ENCODE peak calls at places on chromosomes 4 and X, in five cellular contexts. J, K, Q, R and Z are unnamed samples.

GRCh38 chr4:43394976-43395375 is 502.5 kb downstream of the GRXCR1 start:
- DNase-seq in Q (no peak), R (no peak), K (no peak), J (no peak), Z (no peak)

GRCh38 chrX:5399403-5399802 is 829.3 kb downstream of the NLGN4X start:
- DNase-seq in Q (no peak), J (no peak), R (no peak), K (no peak), Z (no peak)

GRCh38 chr4:44351069-44351468 is 97.5 kb downstream of the KCTD8 start:
- DNase-seq in R (no peak), K (no peak), Q (no peak), J (peak; percentile 22), Z (no peak)

GRCh38 chr4:139560396-139561084 is 4.5 kb upstream of the SETD7 start:
- DNase-seq in R (peak; percentile 41), Q (no peak), J (no peak), K (no peak), Z (no peak)

GRCh38 chr4:69689530-69690111 is 36.6 kb upstream of the UGT2A1 start:
- DNase-seq in J (peak; percentile 72), R (peak; percentile 16), K (peak; percentile 4), Q (peak; percentile 15), Z (no peak)

GRCh38 chrX:153572601-153573000 is 26.3 kb downstream of the CCNQ start:
- DNase-seq in R (no peak), K (no peak), J (no peak), Q (no peak), Z (no peak)

GRCh38 chrX:135530097-135530496 is 9.6 kb downstream of the INTS6L start:
- DNase-seq in R (no peak), Q (no peak), J (no peak), K (no peak), Z (no peak)

GRCh38 chr4:120088507-120088906 is 21.9 kb upstream of the MAD2L1 start:
- DNase-seq in J (no peak), K (no peak), R (no peak), Q (no peak), Z (no peak)

GRCh38 chr4:183353557-183353956 is 31.3 kb upstream of the CLDN24 start:
- DNase-seq in R (no peak), K (no peak), Q (no peak), J (no peak), Z (no peak)

GRCh38 chr4:156971623-156972369 is at the start of gene PDGFC:
- DNase-seq in J (peak; percentile 68), Q (peak; percentile 75), R (peak; percentile 56), K (no peak), Z (no peak)

GRCh38 chrX:46722742-46723568 is 36.0 kb downstream of the SLC9A7 start:
- DNase-seq in K (peak; percentile 28), Q (no peak), R (no peak), J (peak; percentile 29), Z (no peak)

GRCh38 chr4:173415885-173416658 is 17.2 kb upstream of the SCRG1 start:
- DNase-seq in Q (no peak), J (no peak), R (no peak), K (no peak), Z (no peak)

GRCh38 chr4:111945014-111945413 is 200.2 kb upstream of the FAM241A start:
- DNase-seq in K (no peak), J (peak; percentile 10), Q (no peak), R (no peak), Z (no peak)

GRCh38 chr4:135184715-135185114 is 983.1 kb upstream of the PABPC4L start:
- DNase-seq in J (no peak), Q (no peak), K (no peak), R (no peak), Z (peak; percentile 23)

GRCh38 chr4:77586953-77587383 is 18.7 kb upstream of the CXCL13 start:
- DNase-seq in Q (no peak), K (no peak), R (peak; percentile 68), J (peak; percentile 87), Z (no peak)

GRCh38 chr4:78612398-78613005 is 60.9 kb downstream of the ANXA3 start:
- DNase-seq in K (peak; percentile 36), Q (no peak), J (peak; percentile 54), R (peak; percentile 24), Z (no peak)